ENCODE peak calls at places on chromosome 19, in four cellular contexts. D is progenitor cell of endocrine pancreas, E is COR-L47, P is NCI-H524. C is an unnamed sample.

GRCh38 chr19:51103811-51104470 is 4.3 kb downstream of the CTU1 start:
- DNase-seq in D (no peak), E (no peak), P (no peak), C (no peak)

GRCh38 chr19:4687396-4687795 is 17.3 kb upstream of the MYDGF start:
- DNase-seq in D (no peak), E (no peak), P (no peak), C (no peak)

GRCh38 chr19:688214-688613 is 7.0 kb downstream of the PRSS57 start:
- DNase-seq in D (no peak), E (no peak), P (no peak), C (no peak)

GRCh38 chr19:12769689-12770088 is 5.7 kb downstream of the HOOK2 start:
- DNase-seq in D (no peak), E (no peak), P (no peak), C (no peak)

GRCh38 chr19:45553464-45553863 is 31.1 kb downstream of the OPA3 start:
- DNase-seq in D (peak; percentile 60), E (no peak), P (no peak), C (no peak)

GRCh38 chr19:1027953-1028902 is 1.8 kb downstream of the CNN2 start:
- DNase-seq in D (peak; percentile 58), E (no peak), P (no peak), C (peak; percentile 74)

GRCh38 chr19:34432797-34433196 is 4.6 kb downstream of the UBA2 start:
- DNase-seq in D (no peak), E (no peak), P (no peak), C (no peak)

GRCh38 chr19:39444598-39445257 is 654 bp upstream of the SUPT5H start:
- DNase-seq in D (no peak), E (no peak), P (no peak), C (no peak)

GRCh38 chr19:38430931-38431330 is 2.6 kb upstream of the RYR1 start:
- DNase-seq in D (no peak), E (no peak), P (no peak), C (no peak)

GRCh38 chr19:48190288-48191284 is 20.1 kb downstream of the ZSWIM9 start:
- DNase-seq in D (peak; percentile 52), E (peak; percentile 98), P (peak; percentile 61), C (no peak)

GRCh38 chr19:17311455-17312248 is 2.3 kb downstream of the DDA1 start:
- DNase-seq in D (no peak), E (no peak), P (no peak), C (no peak)

GRCh38 chr19:14476663-14477401 is 1.7 kb upstream of the PTGER1 start:
- DNase-seq in D (no peak), E (no peak), P (no peak), C (no peak)

GRCh38 chr19:39126312-39126561 is 651 bp downstream of the PAK4 start:
- DNase-seq in D (no peak), E (no peak), P (no peak), C (no peak)

GRCh38 chr19:7562646-7563393 is 27.3 kb downstream of the PNPLA6 start:
- DNase-seq in D (no peak), E (no peak), P (no peak), C (no peak)

GRCh38 chr19:14197882-14198281 is 8.1 kb downstream of the ADGRL1 start:
- DNase-seq in D (no peak), E (no peak), P (no peak), C (no peak)

GRCh38 chr19:37933965-37934364 is 27.0 kb downstream of the SIPA1L3 start:
- DNase-seq in D (no peak), E (no peak), P (no peak), C (peak; percentile 80)

GRCh38 chr19:10288662-10289166 is 1.0 kb upstream of the ICAM5 start:
- DNase-seq in D (no peak), E (peak; percentile 58), P (peak; percentile 15), C (peak; percentile 83)

GRCh38 chr19:40677156-40677555 is 13.3 kb downstream of the NUMBL start:
- DNase-seq in D (no peak), E (no peak), P (no peak), C (no peak)

GRCh38 chr19:19115954-19116353 is 22.3 kb downstream of the TMEM161A start:
- DNase-seq in D (no peak), E (no peak), P (no peak), C (no peak)

GRCh38 chr19:7729211-7729610 is 2.7 kb downstream of the CLEC4G start:
- DNase-seq in D (no peak), E (no peak), P (no peak), C (peak; percentile 12)

GRCh38 chr19:55809381-55810058 is 22.3 kb downstream of the NLRP11 start:
- DNase-seq in D (no peak), E (peak; percentile 87), P (peak; percentile 71), C (peak; percentile 74)

GRCh38 chr19:49553451-49554271 is 25.9 kb downstream of the RCN3 start:
- DNase-seq in D (no peak), E (no peak), P (no peak), C (no peak)

GRCh38 chr19:10876459-10877240 is 5.3 kb downstream of the CARM1 start:
- DNase-seq in D (no peak), E (no peak), P (no peak), C (no peak)

GRCh38 chr19:18029617-18030338 is 21.8 kb downstream of the ARRDC2 start:
- DNase-seq in D (no peak), E (peak; percentile 88), P (peak; percentile 95), C (no peak)

GRCh38 chr19:17296278-17296677 is 6.9 kb downstream of the ABHD8 start:
- DNase-seq in D (no peak), E (peak; percentile 9), P (no peak), C (no peak)

GRCh38 chr19:5851302-5851701 is at the start of gene FUT3:
- DNase-seq in D (no peak), E (no peak), P (no peak), C (no peak)

GRCh38 chr19:50325310-50326100 is 3.7 kb downstream of the KCNC3 start:
- DNase-seq in D (peak; percentile 84), E (peak; percentile 58), P (peak; percentile 64), C (peak; percentile 92)

GRCh38 chr19:32519023-32519422 is 62.0 kb upstream of the PDCD5 start:
- DNase-seq in D (no peak), E (no peak), P (no peak), C (no peak)

GRCh38 chr19:5308471-5309437 is 31.9 kb downstream of the PTPRS start:
- DNase-seq in D (no peak), E (peak; percentile 96), P (no peak), C (peak; percentile 68)

GRCh38 chr19:33394723-33395560 is 21.4 kb downstream of the CEBPG start:
- DNase-seq in D (no peak), E (no peak), P (no peak), C (no peak)

GRCh38 chr19:38024991-38025716 is 118.1 kb downstream of the SIPA1L3 start:
- DNase-seq in D (no peak), E (no peak), P (peak; percentile 30), C (no peak)

GRCh38 chr19:55544776-55545439 is 435 bp downstream of the SBK3 start:
- DNase-seq in D (no peak), E (no peak), P (no peak), C (no peak)

GRCh38 chr19:35295792-35296462 is 4.0 kb downstream of the MAG start:
- DNase-seq in D (no peak), E (no peak), P (no peak), C (no peak)

GRCh38 chr19:58586131-58586765 is 13.1 kb upstream of the MZF1 start:
- DNase-seq in D (peak; percentile 6), E (no peak), P (no peak), C (no peak)

GRCh38 chr19:43983912-43984686 is at the start of gene ZNF155:
- DNase-seq in D (peak; percentile 68), E (peak; percentile 98), P (peak; percentile 97), C (peak; percentile 97)

GRCh38 chr19:18832331-18833140 is 777 bp downstream of the UPF1 start:
- DNase-seq in D (no peak), E (no peak), P (no peak), C (peak; percentile 38)

GRCh38 chr19:24033962-24034342 is 53.0 kb upstream of the ZNF254 start:
- DNase-seq in D (no peak), E (peak; percentile 23), P (peak; percentile 24), C (peak; percentile 37)

GRCh38 chr19:19061491-19061890 is 2.3 kb upstream of the SLC25A42 start:
- DNase-seq in D (no peak), E (no peak), P (no peak), C (no peak)

GRCh38 chr19:33227242-33227650 is 1.6 kb upstream of the SLC7A10 start:
- DNase-seq in D (no peak), E (no peak), P (no peak), C (no peak)

GRCh38 chr19:54388001-54388802 is 23.5 kb upstream of the LAIR1 start:
- DNase-seq in D (no peak), E (no peak), P (no peak), C (peak; percentile 25)

C was measured in NCI-H1417.